ENCODE peak calls at places on chromosomes 2 and 18, in ten cellular contexts. D is fibroblast of lung, S is GM03348, O is renal cortical epithelial cell, X is ascending aorta, L is tibial artery, A is adipocyte, R is brain microvascular endothelial cell, I is HT-29, P is kidney tubule cell. J is an unnamed sample.

GRCh38 chr2:122205637-122206036 is 450.2 kb downstream of the TSN start:
- DNase-seq in O (no peak), X (no peak), L (no peak), A (no peak), D (peak; percentile 25), P (no peak), I (no peak), R (no peak), S (no peak), J (no peak)

GRCh38 chr2:17643031-17643615 is 102.6 kb downstream of the VSNL1 start:
- DNase-seq in I (peak; percentile 47), A (peak; percentile 91), S (peak; percentile 93), L (peak; percentile 78), O (peak; percentile 97), P (peak; percentile 92), R (peak; percentile 95), X (no peak), D (peak; percentile 99), J (peak; percentile 87)

GRCh38 chr18:8162797-8163196 is 446.4 kb upstream of the RAB12 start:
- DNase-seq in L (no peak), S (no peak), D (no peak), R (no peak), A (no peak), X (no peak), P (peak; percentile 10), O (peak; percentile 83), I (no peak), J (no peak)

GRCh38 chr2:47488870-47489584 is 86.1 kb downstream of the MSH2 start:
- DNase-seq in D (peak; percentile 92), P (peak; percentile 80), I (peak; percentile 18), X (no peak), S (peak; percentile 64), L (peak; percentile 19), R (peak; percentile 83), O (peak; percentile 87), A (peak; percentile 83), J (peak; percentile 70)

GRCh38 chr2:108972663-108973062 is 16.4 kb downstream of the EDAR start:
- DNase-seq in O (no peak), R (no peak), D (no peak), A (no peak), I (no peak), X (no peak), S (no peak), P (no peak), L (peak; percentile 45), J (no peak)

GRCh38 chr2:242027676-242028450 is 158.3 kb downstream of the RTP5 start:
- DNase-seq in D (no peak), S (no peak), L (no peak), R (no peak), I (no peak), O (no peak), P (no peak), A (no peak), X (no peak), J (no peak)

GRCh38 chr2:178512491-178512890 is 32.2 kb downstream of the PLEKHA3 start:
- DNase-seq in D (peak; percentile 72), S (peak; percentile 7), R (no peak), I (no peak), P (peak; percentile 77), A (no peak), X (no peak), L (no peak), O (peak; percentile 90), J (peak; percentile 9)

GRCh38 chr2:223943561-223944008 is 1.6 kb downstream of the WDFY1 start:
- DNase-seq in O (peak; percentile 53), R (peak; percentile 42), X (no peak), D (peak; percentile 69), S (peak; percentile 59), P (peak; percentile 68), I (peak; percentile 65), A (peak; percentile 69), L (no peak), J (no peak)

GRCh38 chr18:3923750-3924149 is 473.8 kb downstream of the TGIF1 start:
- DNase-seq in O (peak; percentile 74), R (peak; percentile 60), I (no peak), A (peak; percentile 18), P (peak; percentile 81), S (peak; percentile 66), L (no peak), D (peak; percentile 85), X (no peak), J (peak; percentile 52)

GRCh38 chr2:167966367-167966766 is 281.0 kb downstream of the STK39 start:
- DNase-seq in R (no peak), X (no peak), L (no peak), P (no peak), S (no peak), O (no peak), I (no peak), A (no peak), D (no peak), J (no peak)

GRCh38 chr2:108536133-108536780 is 2.0 kb downstream of the LIMS1 start:
- DNase-seq in O (peak; percentile 89), P (peak; percentile 75), I (no peak), L (no peak), S (no peak), D (peak; percentile 74), R (peak; percentile 56), X (no peak), A (peak; percentile 34), J (no peak)

GRCh38 chr2:240355001-240355891 is 80.2 kb upstream of the GPC1 start:
- DNase-seq in I (no peak), S (no peak), A (no peak), X (no peak), D (peak; percentile 60), O (peak; percentile 55), P (peak; percentile 18), L (no peak), R (no peak), J (no peak)

J was measured in skeletal muscle cell.